ENCODE peak calls at places on chromosomes 12 and 14, in four cellular contexts. O is HFFc6, I is fibroblast of mammary gland, U is AG04450. S is an unnamed sample.

GRCh38 chr12:32533971-32534590 is 134.7 kb downstream of the FGD4 start:
- DNase-seq in O (peak), I (peak), U (peak), S (peak)

GRCh38 chr12:27785882-27786570 is 6.0 kb upstream of the MANSC4 start:
- DNase-seq in O (peak), I (peak), U (peak), S (no peak)

GRCh38 chr12:94100254-94100653 is 48.1 kb upstream of the PLXNC1 start:
- DNase-seq in O (no peak), I (peak), U (no peak), S (no peak)

GRCh38 chr14:73422515-73422914 is 35.8 kb downstream of the NUMB start:
- DNase-seq in O (no peak), I (no peak), U (no peak), S (no peak)

GRCh38 chr14:99176156-99176945 is 95.6 kb downstream of the BCL11B start:
- DNase-seq in O (no peak), I (no peak), U (no peak), S (no peak)

GRCh38 chr14:31419179-31420012 is 954 bp downstream of the HEATR5A start:
- DNase-seq in O (peak), I (peak), U (no peak), S (no peak)

GRCh38 chr12:109888179-109889020 is 8.1 kb upstream of the GLTP start:
- DNase-seq in O (peak), I (peak), U (peak), S (no peak)

GRCh38 chr12:65602579-65603295 is 221.5 kb upstream of the HMGA2 start:
- DNase-seq in O (peak), I (peak), U (peak), S (peak)

GRCh38 chr14:22689186-22689585 is 45.0 kb upstream of the OR6J1 start:
- DNase-seq in O (peak), I (peak), U (peak), S (no peak)

GRCh38 chr14:91317381-91318313 is 73.1 kb upstream of the GPR68 start:
- DNase-seq in O (no peak), I (peak), U (no peak), S (no peak)

GRCh38 chr14:50030049-50030448 is 86.3 kb downstream of the VCPKMT start:
- DNase-seq in O (no peak), I (no peak), U (no peak), S (no peak)

GRCh38 chr12:124917841-124918621 is 3.6 kb upstream of the UBC start:
- DNase-seq in O (no peak), I (no peak), U (no peak), S (no peak)

GRCh38 chr12:53123578-53124351 is 20.5 kb downstream of the SOAT2 start:
- DNase-seq in O (peak), I (peak), U (no peak), S (no peak)

GRCh38 chr14:26427059-26427458 is 170.8 kb downstream of the NOVA1 start:
- DNase-seq in O (no peak), I (peak), U (no peak), S (no peak)

GRCh38 chr14:79407572-79407971 is 803.7 kb downstream of the DIO2 start:
- DNase-seq in O (no peak), I (no peak), U (no peak), S (no peak)

GRCh38 chr12:113591480-113591971 is 119.9 kb upstream of the LHX5 start:
- DNase-seq in O (no peak), I (no peak), U (no peak), S (peak)

GRCh38 chr12:69655616-69656336 is 43.3 kb downstream of the BEST3 start:
- DNase-seq in O (peak), I (peak), U (peak), S (no peak)

GRCh38 chr12:128844031-128844635 is 9.1 kb upstream of the GLT1D1 start:
- DNase-seq in O (no peak), I (no peak), U (no peak), S (no peak)
- TF ChIP-seq CTCF in O (peak), I (no peak), U (no peak), S (no peak)

DNA sequence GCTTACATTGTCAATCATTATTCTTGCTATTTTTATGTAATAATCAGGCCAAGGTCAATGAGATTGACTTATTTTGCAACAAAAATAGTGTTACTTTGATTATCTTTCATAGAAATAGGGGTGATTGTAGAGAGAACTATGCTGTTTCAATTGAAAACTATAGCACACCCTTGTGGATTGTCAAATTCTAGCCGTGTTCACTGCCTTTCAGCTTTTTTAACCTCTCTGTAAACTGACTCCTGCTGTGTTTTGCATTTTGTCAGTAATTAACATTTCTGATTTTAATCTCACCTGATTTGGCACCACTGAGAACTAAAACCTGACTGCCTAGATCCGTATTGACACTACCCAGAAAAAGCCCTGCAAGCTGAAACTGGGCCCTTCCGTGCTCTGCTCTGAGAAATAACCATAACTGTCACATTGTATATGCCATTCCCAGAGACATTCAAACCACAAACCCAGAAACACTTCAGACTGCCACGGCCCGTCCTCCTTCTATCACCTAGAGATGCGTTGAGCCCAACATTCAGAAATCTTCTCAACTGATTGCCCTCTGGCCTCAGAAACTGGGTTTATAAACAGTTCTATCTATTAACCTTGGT is 26.6 kb upstream of the ETV6 start:
- DNase-seq in O (no peak), I (no peak), U (no peak), S (no peak)
- TF ChIP-seq CTCF in O (peak), I (peak), U (peak), S (no peak)

DNA sequence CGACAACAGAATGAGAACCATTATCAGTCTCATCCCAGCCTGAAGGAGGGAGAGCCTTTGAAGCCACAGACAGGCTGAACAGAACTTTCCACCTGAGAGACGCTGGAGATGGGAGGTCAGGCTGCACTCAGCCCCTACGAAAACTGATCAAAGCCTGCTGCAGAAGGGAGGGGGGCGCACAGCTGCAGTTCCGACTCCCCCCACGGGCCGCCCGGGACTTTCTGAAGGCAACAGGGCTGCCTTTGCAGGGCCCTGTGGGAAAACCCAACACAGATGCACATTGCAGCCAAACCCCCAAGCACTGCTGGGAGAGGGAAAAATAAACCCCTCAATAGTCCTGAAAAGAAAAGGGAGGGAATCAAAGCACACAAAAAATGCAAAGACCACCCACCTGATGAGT is 290.7 kb downstream of the ZFP36L1 start:
- DNase-seq in O (no peak), I (no peak), U (no peak), S (no peak)
- TF ChIP-seq CTCF in O (no peak), I (no peak), U (no peak), S (no peak)

GRCh38 chr12:51838036-51838435 is 10.5 kb downstream of the FIGNL2 start:
- DNase-seq in O (no peak), I (no peak), U (no peak), S (no peak)
- TF ChIP-seq CTCF in O (no peak), I (no peak), U (no peak), S (no peak)

GRCh38 chr14:55707365-55707804 is 127.4 kb downstream of the KTN1 start:
- DNase-seq in O (peak), I (peak), U (no peak), S (no peak)
- TF ChIP-seq CTCF in O (peak), I (peak), U (peak), S (peak)

GRCh38 chr12:130286041-130286440 is 51.6 kb upstream of the PIWIL1 start:
- DNase-seq in O (no peak), I (no peak), U (no peak), S (no peak)
- TF ChIP-seq CTCF in O (peak), I (no peak), U (no peak), S (no peak)

GRCh38 chr12:61504396-61505115 is 755.6 kb upstream of the USP15 start:
- DNase-seq in O (no peak), I (no peak), U (no peak), S (no peak)
- TF ChIP-seq CTCF in O (no peak), I (no peak), U (no peak), S (no peak)

S was measured in glutamatergic neuron.